ENCODE peak calls at places on chromosomes 4 and X, in four cellular contexts. X, K, S and R are unnamed samples.

GRCh38 chr4:17780461-17781071 is 855 bp downstream of the FAM184B start:
- DNase-seq in K (no peak), X (no peak), S (no peak), R (no peak)

GRCh38 chrX:69630147-69630546 is 14.2 kb downstream of the EDA start:
- DNase-seq in K (no peak), S (no peak), X (no peak), R (no peak)

GRCh38 chrX:150478496-150479492 is 89.6 kb upstream of the MTM1 start:
- DNase-seq in S (no peak), K (no peak), X (no peak), R (no peak)

GRCh38 chr4:7021930-7022658 is 21.1 kb upstream of the TADA2B start:
- DNase-seq in X (no peak), K (no peak), S (no peak), R (no peak)

GRCh38 chr4:139886798-139887197 is 221.2 kb downstream of the MGST2 start:
- DNase-seq in S (no peak), K (no peak), X (no peak), R (no peak)

GRCh38 chr4:6974138-6974848 is 64.7 kb downstream of the TBC1D14 start:
- DNase-seq in S (peak), K (peak), X (peak), R (peak)

GRCh38 chr4:186651624-186652023 is 72.0 kb downstream of the FAT1 start:
- DNase-seq in S (no peak), K (no peak), X (no peak), R (no peak)

GRCh38 chr4:2105559-2105958 is 46.4 kb downstream of the NAT8L start:
- DNase-seq in K (no peak), X (no peak), S (no peak), R (no peak)

GRCh38 chr4:16457944-16458343 is 231.7 kb upstream of the TAPT1 start:
- DNase-seq in K (no peak), X (no peak), S (no peak), R (no peak)

GRCh38 chrX:102712967-102713677 is 874 bp downstream of the GPRASP2 start:
- DNase-seq in K (no peak), X (peak), S (peak), R (peak)
- TF ChIP-seq CTCF in K (peak), X (peak), S (peak), R (no peak)

GRCh38 chr4:125072269-125072668 is 242.5 kb upstream of the FAT4 start:
- DNase-seq in K (no peak), X (no peak), S (no peak), R (no peak)

DNA sequence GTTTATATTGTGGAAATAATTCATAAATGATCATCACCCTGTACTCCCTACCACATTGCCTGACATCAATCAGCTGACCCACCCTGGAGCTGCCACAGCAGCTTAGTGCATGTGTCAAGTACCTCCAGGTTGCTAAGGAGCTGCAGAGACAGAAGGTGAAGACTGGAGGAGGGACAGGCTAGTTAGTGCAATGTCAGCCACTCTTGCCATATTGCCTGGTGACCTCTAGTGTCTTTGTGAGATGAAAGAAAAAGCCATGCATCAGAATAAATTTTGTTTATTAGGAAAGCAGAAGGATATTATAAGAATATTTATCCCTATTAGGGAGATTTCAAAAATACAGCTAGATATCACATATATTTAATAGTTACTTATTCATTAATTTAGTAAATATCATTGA is 243.9 kb upstream of the FAT4 start:
- DNase-seq in K (no peak), S (no peak), X (no peak), R (no peak)
- TF ChIP-seq CTCF in K (no peak), S (no peak), X (no peak), R (no peak)

DNA sequence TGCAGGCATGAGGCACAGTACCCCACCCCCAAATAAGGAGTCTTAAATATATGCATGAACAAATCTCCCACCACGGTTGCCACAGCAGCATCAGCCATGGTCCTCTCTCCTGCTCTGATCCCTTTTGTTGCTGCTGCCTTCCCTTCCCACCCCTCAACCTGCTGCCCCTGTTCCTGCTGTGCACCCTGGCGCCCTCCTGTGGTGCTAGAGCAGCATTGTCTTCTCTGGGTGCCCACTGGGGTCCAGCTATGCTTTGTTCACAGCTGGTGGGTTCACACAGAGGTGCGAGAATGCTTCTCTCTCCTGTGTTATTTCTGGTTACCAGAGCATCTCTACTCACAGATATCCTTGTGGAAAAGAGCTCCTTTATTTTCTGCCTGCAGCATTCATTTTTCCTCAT is 116.2 kb downstream of the GATB start:
- DNase-seq in X (peak), S (no peak), K (no peak), R (no peak)
- TF ChIP-seq CTCF in X (peak), S (peak), K (no peak), R (peak)

DNA sequence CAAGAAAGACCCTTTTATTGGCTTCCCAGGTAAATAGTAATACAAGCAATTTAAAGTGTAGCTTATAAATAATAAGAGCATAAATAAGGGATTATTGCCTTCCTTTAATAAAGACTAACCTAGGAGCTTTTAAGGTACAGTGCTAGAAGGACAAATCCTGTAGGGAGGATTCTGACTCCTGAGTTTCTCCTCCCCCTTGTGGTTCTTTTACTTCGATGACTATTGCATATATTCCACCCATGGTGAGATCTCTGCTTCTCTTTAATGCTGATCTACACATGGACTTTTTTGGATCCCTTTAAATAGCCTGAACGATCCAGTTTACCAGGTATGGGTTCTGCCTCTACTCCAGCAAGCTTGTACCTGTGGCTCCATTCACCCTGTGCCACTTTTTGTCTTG is 2.5 kb downstream of the GALNT7 start:
- DNase-seq in S (no peak), K (no peak), X (no peak), R (no peak)
- TF ChIP-seq CTCF in S (no peak), K (peak), X (no peak), R (no peak)

GRCh38 chr4:108393870-108394269 is 225.1 kb upstream of the LEF1 start:
- DNase-seq in X (no peak), S (no peak), K (no peak), R (no peak)
- TF ChIP-seq CTCF in X (no peak), S (no peak), K (no peak), R (no peak)

DNA sequence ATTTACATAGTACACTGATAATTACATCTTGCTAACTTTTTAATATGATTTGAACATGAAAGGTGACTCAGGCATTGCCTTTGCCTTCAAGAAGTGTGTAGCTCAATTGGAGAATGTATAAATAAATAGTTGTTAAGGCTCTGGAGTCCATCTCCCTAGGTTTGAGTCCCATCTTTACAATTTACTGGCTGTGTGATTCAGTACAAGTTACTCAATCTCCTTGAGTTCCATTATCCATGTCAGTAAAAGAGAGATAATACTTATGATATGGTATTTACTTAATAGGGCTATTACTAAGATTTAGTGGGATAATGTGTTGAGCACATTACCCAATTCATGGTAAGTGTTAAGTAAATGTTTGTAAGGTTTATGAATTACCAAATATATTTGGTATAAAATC is 1.9 kb upstream of the FGG start:
- DNase-seq in X (no peak), K (no peak), S (no peak), R (no peak)
- TF ChIP-seq CTCF in X (no peak), K (no peak), S (no peak), R (no peak)

GRCh38 chr4:153127773-153128494 is 76.3 kb upstream of the TRIM2 start:
- DNase-seq in K (peak), S (peak), X (peak), R (peak)

GRCh38 chr4:153137168-153137567 is 67.1 kb upstream of the TRIM2 start:
- DNase-seq in X (no peak), S (no peak), K (no peak), R (no peak)

GRCh38 chr4:153126137-153126536 is 78.1 kb upstream of the TRIM2 start:
- DNase-seq in X (no peak), K (no peak), S (no peak), R (no peak)

GRCh38 chr4:153131478-153132069 is 72.7 kb upstream of the TRIM2 start:
- DNase-seq in X (no peak), S (no peak), K (no peak), R (no peak)
- TF ChIP-seq CTCF in X (no peak), S (no peak), K (no peak), R (no peak)